ENCODE peak calls at places on chromosome 13, in four cellular contexts. U, K, V and B are unnamed samples.

GRCh38 chr13:99356216-99357089 is 49.3 kb upstream of the GPR183 start:
- DNase-seq in U (no peak), K (no peak), V (peak), B (no peak)

GRCh38 chr13:76687467-76687866 is 198.7 kb downstream of the KCTD12 start:
- DNase-seq in U (no peak), K (no peak), V (no peak), B (no peak)

GRCh38 chr13:48531416-48532145 is 1.3 kb downstream of the RCBTB2 start:
- DNase-seq in U (no peak), K (peak), V (peak), B (no peak)

GRCh38 chr13:42959615-42960014 is 32.4 kb downstream of the EPSTI1 start:
- DNase-seq in U (no peak), K (no peak), V (no peak), B (no peak)

GRCh38 chr13:51122868-51123267 is 11.8 kb upstream of the C13orf42 start:
- DNase-seq in U (no peak), K (no peak), V (no peak), B (no peak)

GRCh38 chr13:33937373-33938087 is 119.6 kb downstream of the RFC3 start:
- DNase-seq in U (no peak), K (no peak), V (no peak), B (no peak)

GRCh38 chr13:110448230-110448629 is 113.3 kb downstream of the RAB20 start:
- DNase-seq in U (peak), K (no peak), V (no peak), B (no peak)

GRCh38 chr13:95530178-95530577 is 22.3 kb upstream of the CLDN10 start:
- DNase-seq in U (no peak), K (no peak), V (no peak), B (no peak)

GRCh38 chr13:79541426-79542049 is 60.6 kb downstream of the NDFIP2 start:
- DNase-seq in U (no peak), K (no peak), V (peak), B (peak)

GRCh38 chr13:51834581-51835158 is 10.3 kb downstream of the TMEM272 start:
- DNase-seq in U (no peak), K (no peak), V (peak), B (peak)

GRCh38 chr13:41311607-41312500 is 787 bp downstream of the NAA16 start:
- DNase-seq in U (no peak), K (peak), V (peak), B (peak)

GRCh38 chr13:43529796-43530195 is 257.0 kb downstream of the ENOX1 start:
- DNase-seq in U (no peak), K (no peak), V (no peak), B (no peak)

GRCh38 chr13:93318538-93318937 is 91.9 kb downstream of the GPC6 start:
- DNase-seq in U (no peak), K (no peak), V (no peak), B (no peak)

GRCh38 chr13:33494596-33495214 is 209.2 kb upstream of the STARD13 start:
- DNase-seq in U (no peak), K (no peak), V (no peak), B (no peak)

GRCh38 chr13:111924676-111925075 is 142.3 kb upstream of the SOX1 start:
- DNase-seq in U (no peak), K (no peak), V (no peak), B (no peak)

GRCh38 chr13:40993119-40993518 is 26.0 kb downstream of the ELF1 start:
- DNase-seq in U (no peak), K (no peak), V (no peak), B (no peak)

GRCh38 chr13:20359335-20359734 is 127.2 kb upstream of the GJB6 start:
- DNase-seq in U (no peak), K (no peak), V (peak), B (no peak)

GRCh38 chr13:51501592-51502205 is 48.9 kb upstream of the INTS6 start:
- DNase-seq in U (no peak), K (no peak), V (no peak), B (no peak)

GRCh38 chr13:114132419-114133121 is at the start of gene RASA3:
- DNase-seq in U (no peak), K (no peak), V (peak), B (peak)

GRCh38 chr13:71864981-71865857 is 1.8 kb downstream of the DACH1 start:
- DNase-seq in U (no peak), K (no peak), V (peak), B (no peak)

GRCh38 chr13:49638416-49639072 is 10.2 kb downstream of the ARL11 start:
- DNase-seq in U (no peak), K (no peak), V (no peak), B (no peak)

GRCh38 chr13:95298169-95298940 is 2.9 kb downstream of the ABCC4 start:
- DNase-seq in U (no peak), K (no peak), V (no peak), B (no peak)

GRCh38 chr13:106520205-106521004 is 15.1 kb downstream of the EFNB2 start:
- DNase-seq in U (no peak), K (no peak), V (peak), B (no peak)

GRCh38 chr13:30373727-30374126 is 48.6 kb upstream of the UBE2L5 start:
- DNase-seq in U (no peak), K (no peak), V (no peak), B (no peak)

GRCh38 chr13:41780736-41781708 is 179.9 kb downstream of the VWA8 start:
- DNase-seq in U (peak), K (no peak), V (no peak), B (no peak)

GRCh38 chr13:98246538-98247172 is 69.6 kb upstream of the RNF113B start:
- DNase-seq in U (no peak), K (no peak), V (no peak), B (no peak)

GRCh38 chr13:100734194-100734720 is 59.7 kb upstream of the TMTC4 start:
- DNase-seq in U (no peak), K (no peak), V (no peak), B (no peak)

GRCh38 chr13:72751220-72751619 is 23.5 kb downstream of the BORA start:
- DNase-seq in U (no peak), K (no peak), V (no peak), B (no peak)

GRCh38 chr13:111639994-111640393 is 319.6 kb downstream of the TEX29 start:
- DNase-seq in U (no peak), K (no peak), V (peak), B (no peak)

GRCh38 chr13:98423417-98423816 is 153.5 kb downstream of the STK24 start:
- DNase-seq in U (no peak), K (no peak), V (no peak), B (no peak)

GRCh38 chr13:79549355-79550106 is 68.6 kb downstream of the NDFIP2 start:
- DNase-seq in U (no peak), K (no peak), V (no peak), B (no peak)

GRCh38 chr13:79679334-79679733 is 198.4 kb downstream of the NDFIP2 start:
- DNase-seq in U (peak), K (peak), V (peak), B (peak)

GRCh38 chr13:44879452-44880058 is 109.7 kb downstream of the NUFIP1 start:
- DNase-seq in U (no peak), K (no peak), V (no peak), B (no peak)